ENCODE peak calls at places on chromosome 12, in four cellular contexts. S is A549, K is heart left ventricle, H is fibroblast of lung. A is an unnamed sample. For H3K4me1, the result is how much of the 10 kb centered on the place peaks cover.

GRCh38 chr12:88559772-88560171 is 20.5 kb downstream of the KITLG start:
- DNase-seq in K (no peak), S (no peak), H (no peak), A (no peak)

GRCh38 chr12:102851246-102851645 is 65.8 kb downstream of the PAH start:
- DNase-seq in K (no peak), S (no peak), H (no peak), A (no peak)

GRCh38 chr12:18794000-18794399 is 56.1 kb downstream of the CAPZA3 start:
- DNase-seq in K (no peak), H (peak), S (no peak), A (no peak)

GRCh38 chr12:57235012-57235727 is 5.7 kb downstream of the SHMT2 start:
- DNase-seq in S (no peak), K (peak), H (peak), A (peak)

GRCh38 chr12:4148418-4149056 is 125.0 kb upstream of the CCND2 start:
- DNase-seq in H (no peak), S (no peak), K (peak), A (peak)

GRCh38 chr12:44317651-44318126 is 481.8 kb downstream of the TMEM117 start:
- DNase-seq in H (peak), K (no peak), S (no peak), A (no peak)

GRCh38 chr12:109461049-109461845 is 15.9 kb downstream of the KCTD10 start:
- DNase-seq in S (no peak), K (no peak), H (peak), A (peak)

GRCh38 chr12:90515199-90516175 is 439.5 kb downstream of the CCER1 start:
- DNase-seq in H (peak), S (no peak), K (no peak), A (no peak)

GRCh38 chr12:26789731-26790644 is 43.0 kb downstream of the ITPR2 start:
- DNase-seq in K (no peak), S (no peak), H (peak), A (no peak)

GRCh38 chr12:62239571-62239970 is 20.6 kb upstream of the USP15 start:
- DNase-seq in K (no peak), H (no peak), S (no peak), A (no peak)

GRCh38 chr12:30769802-30770201 is 15.1 kb upstream of the CAPRIN2 start:
- DNase-seq in H (no peak), K (no peak), S (no peak), A (no peak)

GRCh38 chr12:112230136-112230535 is 104.8 kb downstream of the TRAFD1 start:
- DNase-seq in S (no peak), H (no peak), K (no peak), A (no peak)

GRCh38 chr12:19140381-19141236 is 11.1 kb downstream of the PLEKHA5 start:
- DNase-seq in K (no peak), S (no peak), H (peak), A (no peak)

GRCh38 chr12:98399532-98399931 is 115.9 kb upstream of the TMPO start:
- DNase-seq in H (peak), K (peak), S (peak), A (no peak)

GRCh38 chr12:100671396-100672074 is 98.1 kb downstream of the GAS2L3 start:
- DNase-seq in K (no peak), S (no peak), H (peak), A (no peak)

GRCh38 chr12:67752226-67752732 is 103.7 kb downstream of the DYRK2 start:
- DNase-seq in K (no peak), H (peak), S (no peak), A (no peak)

GRCh38 chr12:20376984-20377383 is 8.6 kb downstream of the PDE3A start:
- DNase-seq in S (no peak), K (no peak), H (peak), A (no peak)

GRCh38 chr12:26298785-26299621 is 103.6 kb downstream of the SSPN start:
- DNase-seq in H (peak), S (peak), K (no peak), A (no peak)

GRCh38 chr12:19058235-19059021 is 71.1 kb upstream of the PLEKHA5 start:
- DNase-seq in S (no peak), K (no peak), H (no peak), A (no peak)

GRCh38 chr12:62319058-62319457 is 58.9 kb downstream of the USP15 start:
- DNase-seq in S (no peak), K (no peak), H (no peak), A (no peak)

GRCh38 chr12:46556105-46556559 is 183.6 kb upstream of the SLC38A2 start:
- DNase-seq in S (peak), H (peak), K (no peak), A (no peak)

GRCh38 chr12:48997719-48998496 is 1.3 kb downstream of the DDN start:
- DNase-seq in K (peak), H (no peak), S (peak), A (no peak)

GRCh38 chr12:68591716-68592437 is 18.8 kb upstream of the RAP1B start:
- DNase-seq in K (no peak), H (no peak), S (no peak), A (no peak)

GRCh38 chr12:6095269-6095668 is 29.2 kb downstream of the VWF start:
- DNase-seq in H (no peak), S (no peak), K (no peak), A (no peak)

GRCh38 chr12:83843531-83843930 is 1069.1 kb downstream of the SLC6A15 start:
- DNase-seq in S (no peak), H (peak), K (no peak), A (no peak)

GRCh38 chr12:54371328-54372112 is 7.2 kb upstream of the GPR84 start:
- DNase-seq in H (no peak), S (no peak), K (peak), A (peak)

GRCh38 chr12:2397356-2398045 is 344.7 kb downstream of the CACNA1C start:
- DNase-seq in S (no peak), H (peak), K (no peak), A (no peak)

GRCh38 chr12:109608796-109609195 is 35.2 kb downstream of the MVK start:
- DNase-seq in H (no peak), S (no peak), K (no peak), A (no peak)

GRCh38 chr12:55723516-55724225 is 3.5 kb downstream of the RDH5 start:
- DNase-seq in K (no peak), S (no peak), H (no peak), A (no peak)

GRCh38 chr12:55724226-55724939 is 4.2 kb downstream of the RDH5 start:
- DNase-seq in K (peak), S (peak), H (peak), A (no peak)

GRCh38 chr12:55722948-55723347 is 2.8 kb downstream of the RDH5 start:
- DNase-seq in S (no peak), K (no peak), H (no peak), A (no peak)

GRCh38 chr12:55725556-55725955 is 3.3 kb downstream of the CD63 start:
- DNase-seq in K (no peak), H (no peak), S (no peak), A (no peak)

GRCh38 chr12:55724940-55725309 is 3.9 kb downstream of the CD63 start:
- DNase-seq in H (no peak), K (no peak), S (no peak), A (no peak)
- H3K4me1 ChIP-seq in H (under half), K (half or more), S (half or more), A (half or more)

GRCh38 chr12:113359939-113360748 is 1.8 kb downstream of the PLBD2 start:
- DNase-seq in S (no peak), K (no peak), H (peak), A (no peak)
- H3K27ac ChIP-seq in S (peak), K (peak), H (no peak), A (no peak)

DNA sequence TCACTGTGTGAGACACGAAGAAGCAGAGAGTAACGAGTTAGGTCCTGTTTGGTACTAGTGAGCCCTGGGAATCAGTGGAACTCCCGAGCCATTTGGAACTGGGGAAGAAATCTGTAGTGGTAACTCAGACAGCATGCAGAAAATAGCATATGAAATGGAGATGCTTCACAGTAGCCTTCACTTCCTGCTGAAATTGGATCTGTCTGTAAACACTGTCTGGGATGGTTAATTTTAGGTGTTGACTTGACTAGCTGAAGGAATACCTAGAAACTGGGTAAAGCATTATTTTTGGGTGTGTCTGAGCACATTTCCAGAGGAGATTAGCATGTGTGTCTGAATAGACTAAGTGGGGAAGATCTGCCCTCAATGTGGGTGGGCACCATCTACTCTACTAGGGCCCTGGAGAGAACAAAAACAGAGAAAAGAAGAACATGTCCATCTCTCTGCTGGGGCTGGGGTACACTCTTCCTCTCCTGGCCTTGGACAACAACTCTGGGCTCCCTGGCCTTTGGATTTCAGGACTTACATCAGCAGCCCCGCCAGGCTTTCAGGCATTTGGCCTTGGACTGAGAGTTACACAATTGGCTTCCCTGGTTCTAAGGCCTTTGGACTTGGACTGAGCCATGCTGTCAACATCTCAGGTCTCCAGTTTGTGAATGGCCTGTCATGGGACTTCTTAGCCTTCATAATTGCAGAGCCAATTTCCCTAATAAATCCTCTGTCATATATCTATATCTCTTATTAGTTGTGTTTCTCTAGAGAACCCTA is 14.0 kb upstream of the CRADD start:
- DNase-seq in S (no peak), H (no peak), K (no peak), A (no peak)
- H3K4me3 ChIP-seq in S (no peak), H (no peak), K (no peak), A (no peak)

GRCh38 chr12:77377116-77377515 is 311.7 kb upstream of the E2F7 start:
- DNase-seq in K (no peak), S (no peak), H (peak), A (no peak)

GRCh38 chr12:77387214-77387613 is 321.8 kb upstream of the E2F7 start:
- DNase-seq in H (no peak), S (no peak), K (no peak), A (no peak)

GRCh38 chr12:77384941-77385340 is 319.6 kb upstream of the E2F7 start:
- DNase-seq in K (no peak), S (no peak), H (peak), A (no peak)

GRCh38 chr12:77377622-77378021 is 312.3 kb upstream of the E2F7 start:
- DNase-seq in K (no peak), H (no peak), S (no peak), A (no peak)

GRCh38 chr12:77382096-77382742 is 316.9 kb upstream of the E2F7 start:
- DNase-seq in H (no peak), K (no peak), S (no peak), A (no peak)
- H3K4me1 ChIP-seq in H (under half), K (under half), S (under half), A (under half)

DNA sequence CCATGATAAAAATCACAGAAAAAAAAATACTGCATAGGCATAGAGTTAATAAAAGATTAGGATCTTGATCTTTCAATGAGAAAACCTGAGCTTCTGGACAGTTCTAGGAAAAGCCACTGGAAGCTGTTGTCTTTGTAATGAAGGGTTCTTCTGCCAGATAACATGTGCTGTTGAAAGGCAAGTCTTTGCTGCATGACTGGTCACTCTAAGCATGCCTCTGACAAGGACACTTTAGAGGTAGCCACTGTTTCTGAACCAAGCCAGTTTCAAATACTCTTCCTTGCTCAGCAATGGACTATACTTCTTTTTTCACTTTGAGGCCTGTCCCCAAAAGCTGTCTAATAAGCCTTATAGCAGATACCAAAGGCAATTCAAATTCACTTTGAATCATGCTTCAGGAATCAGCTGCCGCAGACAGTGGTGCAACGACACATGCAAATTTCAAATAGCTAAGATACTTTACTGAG is 70.2 kb downstream of the BTG1 start:
- DNase-seq in K (no peak), H (peak), S (no peak), A (no peak)
- H3K27ac ChIP-seq in K (no peak), H (peak), S (peak), A (peak)

GRCh38 chr12:114665411-114666181 is 18.4 kb downstream of the TBX3 start:
- DNase-seq in K (no peak), S (no peak), H (no peak), A (no peak)

GRCh38 chr12:114668905-114669304 is 15.1 kb downstream of the TBX3 start:
- DNase-seq in K (no peak), S (no peak), H (no peak), A (no peak)

GRCh38 chr12:114667669-114668150 is 16.3 kb downstream of the TBX3 start:
- DNase-seq in H (no peak), K (no peak), S (no peak), A (no peak)

GRCh38 chr12:114668151-114668891 is 15.7 kb downstream of the TBX3 start:
- DNase-seq in K (peak), S (peak), H (peak), A (peak)

DNA sequence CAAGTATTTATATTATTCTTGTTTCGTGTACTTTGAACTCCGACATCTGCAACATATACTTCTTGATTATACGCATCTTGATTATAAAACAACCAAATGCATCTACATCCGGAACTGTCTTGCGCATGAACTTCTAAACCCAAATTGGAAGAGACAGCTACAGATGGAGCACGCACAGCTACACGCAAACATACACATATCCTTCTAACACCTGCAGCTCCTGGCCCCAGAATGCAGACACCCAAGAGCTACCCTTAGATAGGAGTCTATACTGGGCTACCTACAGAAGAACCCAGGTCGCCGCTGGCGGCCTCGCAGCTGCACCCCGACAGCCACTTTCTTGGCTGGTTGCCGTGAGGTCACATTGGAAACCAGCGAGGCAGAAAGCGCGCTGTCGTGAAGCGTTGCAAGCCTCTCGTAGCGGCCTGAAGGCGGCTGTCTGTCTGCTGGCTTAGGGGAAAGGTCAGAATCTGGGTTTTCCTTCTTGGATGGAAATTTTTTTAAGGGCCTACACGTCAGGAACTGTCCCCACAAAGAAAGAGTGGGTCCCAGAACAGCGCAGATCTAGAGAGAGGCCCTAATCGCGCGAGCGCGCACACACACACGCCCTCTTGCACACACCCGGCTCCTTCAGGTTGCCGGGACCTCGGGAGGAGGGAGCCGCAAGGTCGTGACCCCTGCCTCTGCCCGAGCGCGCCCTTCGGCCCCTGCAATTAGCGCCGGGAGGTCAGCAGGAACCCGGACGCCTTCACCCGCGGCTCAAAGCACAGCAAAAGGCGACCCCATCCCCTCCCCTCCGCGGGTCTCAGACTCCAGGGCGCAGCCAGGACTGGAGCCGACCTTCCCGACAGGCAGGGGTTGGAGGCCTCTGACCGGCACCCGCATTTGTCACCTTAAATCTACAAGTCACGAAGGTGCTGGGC is 17.0 kb downstream of the TBX3 start:
- DNase-seq in H (no peak), S (no peak), K (no peak), A (no peak)
- H3K4me3 ChIP-seq in H (no peak), S (no peak), K (no peak), A (no peak)

GRCh38 chr12:121579981-121580868 is 598 bp downstream of the KDM2B start:
- DNase-seq in S (peak), K (peak), H (peak), A (peak)
- H3K4me1 ChIP-seq in S (under half), K (half or more), H (under half), A (half or more)

GRCh38 chr12:123269980-123270379 is 1.7 kb downstream of the CDK2AP1 start:
- DNase-seq in H (no peak), S (no peak), K (no peak), A (no peak)
- H3K27ac ChIP-seq in H (peak), S (peak), K (peak), A (peak)

GRCh38 chr12:132282950-132283771 is 46.2 kb downstream of the GALNT9 start:
- DNase-seq in S (no peak), H (no peak), K (peak), A (peak)
- H3K4me3 ChIP-seq in S (no peak), H (no peak), K (no peak), A (no peak)

DNA sequence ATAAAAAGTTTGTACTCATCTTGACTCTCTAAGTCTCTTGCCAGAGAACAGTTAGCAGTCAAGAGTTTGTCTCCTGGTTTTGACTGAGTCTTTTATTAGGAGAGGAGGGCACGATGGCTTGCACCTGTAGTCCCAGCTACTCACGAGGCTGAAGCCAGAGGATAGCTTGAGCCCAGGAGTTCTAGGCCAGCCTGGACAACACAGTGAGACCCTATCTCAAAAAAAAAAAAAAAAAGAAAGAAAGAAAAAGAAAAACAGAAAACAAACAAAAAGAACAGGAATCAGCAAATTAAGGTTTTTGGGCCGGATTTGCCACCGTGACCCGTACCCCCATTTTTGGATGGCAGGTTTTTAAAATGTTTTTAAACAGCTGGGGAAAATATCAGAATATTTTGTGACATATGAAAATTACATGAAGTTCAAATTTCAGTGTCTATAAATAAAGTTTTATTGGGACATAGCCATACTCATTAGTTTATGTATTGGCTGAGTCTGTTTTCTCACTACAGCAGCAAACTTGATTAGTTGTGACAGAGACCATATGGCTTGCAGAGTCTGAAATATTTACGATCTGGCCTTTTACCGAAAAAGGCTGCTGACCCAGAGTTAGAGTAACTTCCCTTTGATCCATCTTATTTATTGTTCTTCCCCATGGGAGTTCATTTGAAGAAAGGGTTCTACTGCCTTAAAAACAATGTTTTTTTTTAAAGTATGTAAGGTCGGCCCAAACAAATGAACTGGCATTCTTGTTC is 31.2 kb downstream of the VEZT start:
- DNase-seq in H (no peak), K (no peak), S (no peak), A (no peak)
- H3K4me1 ChIP-seq in H (under half), K (under half), S (half or more), A (under half)

A was measured in heart right ventricle.